ENCODE peak calls at places on chromosomes 7 and 10, in five cellular contexts. C is stomach, W is testis, D is ovary, K is body of pancreas. O is an unnamed sample. For H3K36me3, the result is how much of the 10 kb centered on the place peaks cover.

GRCh38 chr10:110226926-110227641 is 19.7 kb downstream of the MXI1 start:
- DNase-seq in C (peak), K (peak), W (peak), D (peak), O (peak)

GRCh38 chr7:118281196-118281595 is 56.7 kb downstream of the ANKRD7 start:
- DNase-seq in K (no peak), D (no peak), C (no peak), W (no peak), O (no peak)

GRCh38 chr7:156640949-156641485 is 443 bp downstream of the RNF32 start:
- DNase-seq in D (no peak), W (peak), C (peak), K (peak), O (peak)

GRCh38 chr7:120989571-120990220 is 1.2 kb downstream of the CPED1 start:
- DNase-seq in C (no peak), D (peak), K (no peak), W (no peak), O (no peak)

GRCh38 chr7:153022796-153023592 is 263.4 kb downstream of the ACTR3B start:
- DNase-seq in K (no peak), W (no peak), D (no peak), C (no peak), O (no peak)

GRCh38 chr7:49894543-49894942 is 121.1 kb downstream of the VWC2 start:
- DNase-seq in K (no peak), W (no peak), D (no peak), C (no peak), O (no peak)

GRCh38 chr10:97020452-97021400 is 165.0 kb downstream of the SLIT1 start:
- DNase-seq in D (peak), W (peak), C (peak), K (peak), O (no peak)

GRCh38 chr10:30215631-30216030 is 133.4 kb downstream of the MTPAP start:
- DNase-seq in C (no peak), D (peak), W (no peak), K (peak), O (peak)

GRCh38 chr10:122239578-122240257 is 31.4 kb upstream of the BTBD16 start:
- DNase-seq in C (no peak), K (no peak), W (no peak), D (no peak), O (no peak)

GRCh38 chr7:45225560-45226335 is 68.2 kb downstream of the RAMP3 start:
- DNase-seq in W (no peak), D (no peak), C (no peak), K (no peak), O (no peak)

GRCh38 chr10:82850166-82850565 is 975.2 kb downstream of the NRG3 start:
- DNase-seq in D (no peak), W (no peak), C (no peak), K (no peak), O (no peak)

GRCh38 chr7:51226042-51226755 is 90.4 kb downstream of the COBL start:
- DNase-seq in D (no peak), C (no peak), W (no peak), K (no peak), O (no peak)

GRCh38 chr7:142375710-142376313 is 118.0 kb upstream of the PRSS58 start:
- DNase-seq in D (no peak), W (no peak), K (no peak), C (no peak), O (peak)

GRCh38 chr10:75108684-75109458 is 2.6 kb upstream of the SAMD8 start:
- DNase-seq in D (no peak), C (no peak), W (peak), K (peak), O (peak)

GRCh38 chr7:121032645-121033460 is 44.3 kb downstream of the CPED1 start:
- DNase-seq in K (no peak), D (no peak), C (no peak), W (no peak), O (no peak)

GRCh38 chr10:122461367-122461728 is at the start of gene HTRA1:
- DNase-seq in K (peak), W (peak), C (peak), D (peak), O (peak)

GRCh38 chr10:123146892-123147634 is 873 bp upstream of the HMX2 start:
- DNase-seq in K (no peak), W (no peak), C (no peak), D (no peak), O (no peak)

GRCh38 chr10:49174261-49174925 is 13.8 kb downstream of the TMEM273 start:
- DNase-seq in D (no peak), K (no peak), C (no peak), W (no peak), O (no peak)

GRCh38 chr10:110723224-110723891 is 79.2 kb downstream of the RBM20 start:
- DNase-seq in K (no peak), D (no peak), W (no peak), C (no peak), O (no peak)

GRCh38 chr10:113435881-113436280 is 117.0 kb upstream of the HABP2 start:
- DNase-seq in K (no peak), C (no peak), D (no peak), W (no peak), O (no peak)

GRCh38 chr7:89385414-89385813 is 589.9 kb upstream of the TEX47 start:
- DNase-seq in C (no peak), D (no peak), K (no peak), W (no peak), O (no peak)

GRCh38 chr7:138304071-138304320 is 156.1 kb upstream of the TRIM24 start:
- DNase-seq in K (no peak), D (no peak), W (no peak), C (no peak), O (no peak)

GRCh38 chr7:76342222-76342621 is 16.6 kb downstream of the YWHAG start:
- DNase-seq in K (no peak), D (no peak), C (no peak), W (no peak), O (no peak)

GRCh38 chr10:82037076-82037475 is 162.1 kb downstream of the NRG3 start:
- DNase-seq in W (peak), D (no peak), C (no peak), K (no peak), O (peak)

GRCh38 chr7:143882020-143882610 is 19.9 kb downstream of the TCAF1 start:
- DNase-seq in D (peak), K (peak), C (no peak), W (peak), O (peak)

GRCh38 chr7:21965318-21965717 is 19.6 kb upstream of the CDCA7L start:
- DNase-seq in K (no peak), D (no peak), C (no peak), W (no peak), O (no peak)

GRCh38 chr10:77253037-77253436 is 384.6 kb downstream of the KCNMA1 start:
- DNase-seq in W (no peak), D (no peak), K (no peak), C (no peak), O (no peak)

GRCh38 chr7:105399043-105399725 is 10.5 kb upstream of the SRPK2 start:
- DNase-seq in K (no peak), C (no peak), W (no peak), D (no peak), O (no peak)

GRCh38 chr7:79787623-79788022 is 334.2 kb upstream of the MAGI2 start:
- DNase-seq in D (no peak), K (no peak), C (no peak), W (no peak), O (no peak)

GRCh38 chr10:100355069-100355468 is 8.0 kb downstream of the SCD start:
- DNase-seq in K (no peak), D (no peak), W (no peak), C (no peak), O (no peak)

GRCh38 chr10:115141254-115141653 is 48.1 kb downstream of the ATRNL1 start:
- DNase-seq in D (no peak), C (no peak), K (no peak), W (no peak), O (no peak)

GRCh38 chr10:3528271-3528670 is 256.7 kb downstream of the KLF6 start:
- DNase-seq in C (no peak), D (no peak), W (no peak), K (no peak), O (no peak)

GRCh38 chr7:19776981-19777380 is 3.6 kb upstream of the TMEM196 start:
- DNase-seq in K (no peak), C (no peak), D (no peak), W (no peak), O (no peak)

GRCh38 chr10:122141821-122142651 is 129.1 kb upstream of the BTBD16 start:
- DNase-seq in C (no peak), W (no peak), K (no peak), D (no peak), O (peak)

GRCh38 chr7:32070406-32071360 is at the start of gene PDE1C:
- DNase-seq in C (no peak), D (peak), K (no peak), W (no peak), O (no peak)

GRCh38 chr7:148623586-148624282 is 33.2 kb downstream of the C7orf33 start:
- DNase-seq in C (no peak), K (no peak), W (peak), D (no peak), O (peak)

DNA sequence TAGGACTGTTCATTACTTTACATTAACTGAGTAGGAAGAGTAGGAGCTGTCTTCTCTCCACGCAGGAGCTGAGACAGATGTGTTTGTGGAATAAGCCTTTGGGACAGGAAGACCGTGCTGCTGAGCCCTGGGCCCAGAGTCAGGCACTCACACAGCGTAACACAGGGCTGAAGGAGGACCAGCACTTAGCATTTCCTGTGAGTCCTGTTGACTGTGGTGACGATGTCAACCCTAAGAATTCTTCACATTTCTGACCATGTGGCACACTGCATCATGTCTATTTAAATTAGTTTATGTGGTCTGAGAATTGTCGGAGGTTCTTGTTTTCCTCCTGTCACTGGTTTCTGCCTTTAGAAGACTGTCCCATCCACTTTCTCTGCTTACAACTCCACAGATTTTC is 117.2 kb downstream of the PIP4K2A start:
- DNase-seq in W (no peak), C (no peak), D (no peak), K (no peak), O (no peak)
- H3K36me3 ChIP-seq in W (under half), C (under half), D (under half), K (under half), O (under half)

DNA sequence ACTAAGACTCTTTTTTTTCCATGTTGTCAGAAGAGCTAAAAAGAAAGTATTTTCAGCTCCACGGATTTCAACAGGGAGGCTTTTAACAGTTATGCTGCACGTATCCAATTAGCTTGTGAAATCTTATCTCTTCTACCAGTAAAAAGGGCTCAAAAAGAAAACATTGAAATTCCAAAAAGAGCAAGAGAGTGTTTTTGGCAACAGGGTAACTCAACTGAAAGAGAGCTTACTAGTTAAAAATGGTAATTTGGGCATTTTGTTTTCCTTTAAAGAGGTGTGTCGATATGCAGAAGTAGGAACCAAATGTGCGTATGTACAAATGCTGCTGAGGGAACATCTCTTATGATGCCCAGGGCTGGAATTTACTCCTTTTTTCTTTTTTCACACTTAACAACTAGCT is 292.8 kb downstream of the PRKG1 start:
- DNase-seq in W (no peak), D (no peak), K (no peak), C (no peak), O (no peak)
- H3K27ac ChIP-seq in W (peak), D (no peak), K (no peak), C (no peak), O (peak)

GRCh38 chr10:5411941-5412276 is 448 bp upstream of the NET1 start:
- DNase-seq in K (no peak), C (no peak), D (no peak), W (no peak), O (no peak)

GRCh38 chr10:5413012-5413938 is 918 bp downstream of the NET1 start:
- DNase-seq in D (no peak), W (no peak), K (peak), C (no peak), O (no peak)

GRCh38 chr10:5406918-5407317 is 2.3 kb upstream of the TUBAL3 start:
- DNase-seq in D (no peak), C (no peak), K (no peak), W (no peak), O (no peak)

GRCh38 chr10:5416981-5417380 is 4.6 kb downstream of the NET1 start:
- DNase-seq in C (no peak), D (no peak), W (no peak), K (no peak), O (no peak)

GRCh38 chr10:5412277-5412941 is at the start of gene NET1:
- DNase-seq in D (peak), K (peak), W (peak), C (peak), O (peak)
- TF ChIP-seq POLR2A in D (no peak), K (peak), W (no peak), C (no peak), O (no peak)

DNA sequence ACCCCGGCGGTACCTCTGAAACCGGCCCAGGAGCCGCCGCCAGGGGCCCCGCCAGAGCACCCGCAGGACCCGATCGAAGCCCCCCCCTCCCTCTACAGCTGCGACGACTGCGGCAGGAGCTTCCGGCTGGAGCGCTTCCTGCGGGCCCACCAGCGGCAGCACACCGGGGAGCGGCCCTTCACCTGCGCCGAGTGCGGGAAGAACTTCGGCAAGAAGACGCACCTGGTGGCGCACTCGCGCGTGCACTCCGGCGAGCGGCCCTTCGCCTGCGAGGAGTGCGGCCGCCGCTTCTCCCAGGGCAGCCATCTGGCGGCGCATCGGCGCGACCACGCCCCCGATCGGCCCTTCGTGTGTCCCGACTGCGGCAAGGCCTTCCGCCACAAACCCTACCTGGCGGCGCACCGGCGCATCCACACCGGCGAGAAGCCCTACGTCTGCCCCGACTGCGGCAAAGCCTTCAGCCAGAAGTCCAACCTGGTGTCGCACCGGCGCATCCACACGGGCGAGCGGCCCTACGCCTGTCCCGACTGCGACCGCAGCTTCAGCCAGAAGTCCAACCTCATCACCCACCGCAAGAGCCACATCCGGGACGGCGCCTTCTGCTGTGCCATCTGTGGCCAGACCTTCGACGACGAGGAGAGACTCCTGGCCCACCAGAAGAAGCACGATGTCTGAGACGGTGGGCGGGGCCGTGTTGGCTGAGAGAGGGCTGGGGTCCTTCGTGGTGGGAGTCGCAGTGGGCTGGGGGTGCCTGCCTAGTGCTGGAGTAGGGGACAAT is 3.8 kb downstream of the REPIN1 start:
- DNase-seq in K (no peak), W (no peak), C (no peak), D (peak), O (no peak)
- H3K36me3 ChIP-seq in K (under half), W (under half), C (under half), D (under half), O (under half)

GRCh38 chr7:28072876-28073514 is 107.6 kb downstream of the JAZF1 start:
- DNase-seq in C (no peak), D (no peak), W (no peak), K (no peak), O (no peak)
- H3K27ac ChIP-seq in C (no peak), D (no peak), W (no peak), K (no peak), O (no peak)

GRCh38 chr7:139341776-139342244 is 673 bp downstream of the FMC1 start:
- DNase-seq in C (no peak), K (no peak), D (no peak), W (no peak), O (no peak)
- TF ChIP-seq POLR2A in C (no peak), K (no peak), D (no peak), W (no peak), O (no peak)

GRCh38 chr7:116538138-116538537 is 13.3 kb downstream of the CAV1 start:
- DNase-seq in D (no peak), W (no peak), C (no peak), K (no peak), O (no peak)

GRCh38 chr7:116541951-116542350 is 17.1 kb downstream of the CAV1 start:
- DNase-seq in C (no peak), W (no peak), D (no peak), K (no peak), O (no peak)

GRCh38 chr7:116542618-116543017 is 17.8 kb downstream of the CAV1 start:
- DNase-seq in K (no peak), D (no peak), W (no peak), C (no peak), O (no peak)

GRCh38 chr7:116539879-116540278 is 15.0 kb downstream of the CAV1 start:
- DNase-seq in W (no peak), K (no peak), C (no peak), D (no peak), O (no peak)

DNA sequence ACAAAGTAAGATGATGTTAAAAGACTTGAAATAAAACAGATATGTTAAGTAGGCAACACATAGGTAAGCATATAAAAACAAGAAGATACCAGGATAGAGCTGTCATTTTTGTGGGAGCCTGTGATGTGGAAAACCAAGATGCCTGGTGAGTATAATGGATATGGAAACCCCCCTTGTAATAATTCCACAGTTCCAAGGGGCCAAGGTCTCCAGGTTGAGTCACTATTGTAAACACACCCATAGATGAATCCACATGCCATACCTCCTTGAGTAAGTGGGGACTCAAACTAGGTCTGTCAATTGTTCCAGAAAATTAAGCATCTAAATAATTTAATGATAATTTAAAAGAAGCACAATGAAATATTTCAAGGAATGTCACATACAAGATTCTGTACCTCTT is 15.9 kb downstream of the CAV1 start:
- DNase-seq in D (no peak), W (no peak), C (no peak), K (no peak), O (no peak)
- H3K36me3 ChIP-seq in D (under half), W (under half), C (under half), K (under half), O (under half)

DNA sequence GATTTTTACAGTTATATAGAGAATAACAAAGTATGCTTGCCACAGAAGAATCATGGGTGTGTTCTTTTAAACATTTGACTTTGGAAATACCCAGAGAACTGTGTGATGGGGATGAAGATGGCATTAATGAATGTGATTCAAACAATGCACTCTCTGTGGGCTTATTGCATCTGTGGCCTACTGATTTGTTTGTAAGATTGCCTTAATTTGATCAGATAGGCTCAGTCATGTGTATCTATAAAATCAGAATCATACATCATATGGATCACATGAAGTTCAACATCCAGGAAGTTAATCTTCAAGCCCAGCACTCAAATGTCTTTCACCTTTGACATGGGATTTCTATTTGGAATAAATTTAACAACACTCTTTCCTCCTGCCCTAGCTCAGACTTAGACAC is 410.9 kb downstream of the SUGCT start:
- DNase-seq in D (no peak), K (no peak), W (no peak), C (no peak), O (no peak)
- H3K27ac ChIP-seq in D (no peak), K (no peak), W (no peak), C (no peak), O (no peak)

DNA sequence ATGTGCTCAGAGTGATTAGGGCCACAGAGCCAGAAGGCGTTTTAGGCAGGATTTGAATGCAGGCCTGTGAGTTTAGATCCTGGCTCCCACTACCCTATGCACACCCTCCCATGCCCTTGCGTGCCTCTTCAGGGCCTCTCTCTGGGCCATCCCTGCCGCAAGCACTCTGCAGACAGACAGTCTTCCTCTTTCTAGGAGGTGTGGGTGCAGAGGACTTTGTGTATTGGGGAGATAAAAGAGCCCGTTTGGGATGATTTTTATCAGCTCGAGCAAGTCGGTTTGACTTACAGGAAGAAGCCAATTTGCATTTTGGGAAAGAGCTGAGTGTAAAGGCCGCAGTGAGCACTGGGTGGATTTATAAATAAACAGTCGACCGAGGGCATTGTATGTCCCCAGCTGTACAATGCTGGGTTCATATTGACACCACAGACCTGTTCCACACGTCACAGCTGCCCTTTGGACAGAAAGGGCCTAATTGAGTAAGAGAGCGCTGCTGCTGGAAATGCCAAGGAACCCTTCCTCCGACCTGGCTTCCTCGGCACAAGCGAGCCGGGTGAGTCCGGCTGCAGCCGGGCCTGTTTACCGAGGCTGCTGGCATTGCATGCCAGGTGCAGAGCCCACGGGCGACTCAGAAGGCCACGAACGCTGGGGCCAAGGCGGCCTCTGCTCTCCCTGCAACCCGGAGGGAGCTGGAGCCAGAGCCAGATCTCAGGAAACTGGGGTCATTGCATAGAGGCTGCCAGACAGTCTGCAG is 25.1 kb downstream of the ZMIZ1 start:
- DNase-seq in D (no peak), C (peak), W (peak), K (peak), O (peak)
- TF ChIP-seq POLR2A in D (no peak), C (no peak), W (no peak), K (no peak), O (no peak)

GRCh38 chr7:131538791-131539179 is 17.6 kb downstream of the PODXL start:
- DNase-seq in W (peak), C (no peak), D (no peak), K (no peak), O (no peak)
- H3K36me3 ChIP-seq in W (under half), C (under half), D (under half), K (under half), O (under half)